ENCODE peak calls at places on chromosomes 7 and 10, in ten cellular contexts. N, G, E, L, V, H, A, J, W and D are unnamed samples.

GRCh38 chr10:68550747-68551411 is 9.3 kb upstream of the TET1 start:
- DNase-seq in N (peak), G (peak), E (peak), L (peak), V (peak), H (no peak), A (peak), J (peak), W (peak), D (peak)

GRCh38 chr7:149787428-149788299 is 14.3 kb upstream of the ZNF467 start:
- DNase-seq in N (no peak), G (no peak), E (no peak), L (no peak), V (no peak), H (no peak), A (no peak), J (peak), W (no peak), D (no peak)

GRCh38 chr10:48627984-48628609 is 23.2 kb upstream of the ARHGAP22 start:
- DNase-seq in N (no peak), G (no peak), E (no peak), L (peak), V (no peak), H (no peak), A (no peak), J (no peak), W (no peak), D (no peak)

GRCh38 chr7:151825711-151826110 is 51.2 kb downstream of the PRKAG2 start:
- DNase-seq in N (no peak), G (no peak), E (no peak), L (no peak), V (no peak), H (no peak), A (no peak), J (no peak), W (no peak), D (no peak)

GRCh38 chr7:74203157-74203556 is 6.6 kb upstream of the LAT2 start:
- DNase-seq in N (no peak), G (no peak), E (no peak), L (no peak), V (peak), H (no peak), A (peak), J (peak), W (peak), D (no peak)

GRCh38 chr7:116525298-116525912 is 569 bp downstream of the CAV1 start:
- DNase-seq in N (peak), G (peak), E (no peak), L (no peak), V (no peak), H (no peak), A (peak), J (peak), W (no peak), D (peak)

GRCh38 chr7:50317697-50318640 is 13.5 kb downstream of the IKZF1 start:
- DNase-seq in N (no peak), G (no peak), E (no peak), L (no peak), V (no peak), H (no peak), A (no peak), J (no peak), W (no peak), D (no peak)

GRCh38 chr7:139714163-139714901 is 63.5 kb downstream of the HIPK2 start:
- DNase-seq in N (no peak), G (no peak), E (no peak), L (no peak), V (no peak), H (no peak), A (peak), J (no peak), W (no peak), D (peak)

GRCh38 chr7:106868364-106868763 is 3.3 kb downstream of the PIK3CG start:
- DNase-seq in N (no peak), G (no peak), E (no peak), L (no peak), V (no peak), H (no peak), A (no peak), J (no peak), W (no peak), D (no peak)

GRCh38 chr10:6176691-6177231 is 26.0 kb upstream of the PFKFB3 start:
- DNase-seq in N (no peak), G (no peak), E (no peak), L (no peak), V (no peak), H (no peak), A (no peak), J (no peak), W (no peak), D (no peak)

GRCh38 chr7:30003098-30003497 is 13.5 kb upstream of the SCRN1 start:
- DNase-seq in N (no peak), G (no peak), E (no peak), L (no peak), V (no peak), H (no peak), A (no peak), J (no peak), W (no peak), D (no peak)

GRCh38 chr7:86598721-86599120 is 45.0 kb upstream of the GRM3 start:
- DNase-seq in N (no peak), G (no peak), E (no peak), L (no peak), V (no peak), H (no peak), A (no peak), J (no peak), W (no peak), D (no peak)

GRCh38 chr7:155470686-155471638 is 13.0 kb downstream of the EN2 start:
- DNase-seq in N (no peak), G (no peak), E (no peak), L (no peak), V (no peak), H (no peak), A (no peak), J (no peak), W (no peak), D (no peak)

DNA sequence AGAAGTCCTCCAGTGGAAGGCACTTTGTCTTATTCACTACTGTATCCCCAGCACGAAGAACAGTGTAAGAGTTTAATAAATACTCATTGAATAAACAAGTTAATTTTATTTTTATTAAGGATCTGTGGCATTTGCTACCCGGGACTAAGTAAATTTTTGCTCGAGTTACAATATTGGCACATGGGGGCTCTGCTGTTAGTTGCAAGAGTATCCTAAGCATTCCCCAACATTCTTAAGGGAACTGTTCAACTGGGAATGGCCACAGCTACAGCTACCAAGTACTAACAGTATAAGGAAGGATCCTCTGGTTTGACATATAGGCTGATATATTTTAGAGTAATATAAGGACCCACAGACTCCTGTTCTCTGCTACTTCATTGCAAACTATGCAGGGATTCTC is 8.7 kb upstream of the LRRTM3 start:
- DNase-seq in N (no peak), G (no peak), E (no peak), L (no peak), V (no peak), H (no peak), A (no peak), J (peak), W (no peak), D (no peak)
- TF ChIP-seq CTCF in N (peak), G (no peak), E (no peak), L (no peak), V (no peak), H (peak), A (no peak), J (no peak), W (no peak), D (no peak)

DNA sequence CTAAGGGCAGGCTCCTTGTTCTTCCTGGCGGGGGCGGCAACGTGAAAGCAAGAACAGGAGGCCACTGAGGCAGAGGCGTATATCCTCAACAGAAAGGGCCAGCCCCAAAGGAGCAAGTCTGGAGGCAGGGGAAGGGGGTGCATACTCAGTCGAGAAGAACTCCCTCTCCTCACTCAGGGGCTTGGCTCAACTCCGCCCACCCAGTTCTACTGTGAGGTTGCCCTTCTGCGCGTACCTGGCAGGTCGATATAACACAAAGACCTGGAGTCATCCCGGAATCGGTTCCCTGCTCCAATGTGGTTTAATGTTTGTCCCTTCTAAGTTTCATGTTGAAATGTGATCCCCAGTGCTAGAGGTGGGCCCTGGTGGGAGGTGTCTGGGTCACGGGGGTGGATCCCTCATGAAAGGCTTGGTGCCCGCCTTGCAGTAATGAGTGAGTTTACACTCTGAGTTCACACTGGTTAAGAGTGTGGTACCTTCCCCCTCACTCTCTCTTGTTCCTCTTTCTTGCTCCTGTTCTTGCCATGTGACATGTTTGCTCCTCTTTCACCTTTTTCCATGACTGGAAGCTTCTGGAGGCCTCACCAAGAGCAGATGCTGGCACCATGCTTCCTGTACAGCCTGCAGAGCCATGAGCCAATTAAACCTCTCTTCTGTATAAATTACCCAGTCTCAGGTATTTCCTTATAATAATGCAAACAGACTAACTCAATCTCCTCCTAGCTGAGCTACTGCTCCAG is 32.6 kb downstream of the GSDME start:
- DNase-seq in N (no peak), G (no peak), E (no peak), L (no peak), V (no peak), H (peak), A (no peak), J (no peak), W (no peak), D (no peak)
- TF ChIP-seq CTCF in N (no peak), G (no peak), E (no peak), L (no peak), V (no peak), H (no peak), A (no peak), J (no peak), W (no peak), D (no peak)

DNA sequence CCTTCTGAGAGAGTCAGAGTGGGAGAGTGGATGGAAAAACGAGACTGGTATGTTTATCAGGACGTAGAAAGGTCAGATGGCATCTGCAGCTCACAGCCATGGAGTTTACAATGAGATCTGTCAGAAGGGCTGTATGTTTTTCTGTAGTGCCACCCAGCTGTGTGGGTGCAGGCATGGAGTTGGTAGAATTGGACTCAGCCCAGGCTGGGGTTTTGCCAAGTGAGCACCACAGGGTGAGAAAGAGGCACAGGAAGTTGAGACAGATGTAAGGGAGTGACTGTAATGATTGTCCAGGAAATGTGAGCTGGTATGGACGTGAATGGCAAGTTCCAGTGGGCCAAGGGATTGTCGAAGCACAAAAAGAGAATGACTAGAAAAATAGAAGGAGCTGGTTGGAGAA is 9.1 kb upstream of the ZYX start:
- DNase-seq in N (no peak), G (no peak), E (no peak), L (no peak), V (no peak), H (no peak), A (no peak), J (peak), W (no peak), D (no peak)
- TF ChIP-seq CTCF in N (no peak), G (no peak), E (no peak), L (no peak), V (no peak), H (no peak), A (no peak), J (no peak), W (no peak), D (no peak)

DNA sequence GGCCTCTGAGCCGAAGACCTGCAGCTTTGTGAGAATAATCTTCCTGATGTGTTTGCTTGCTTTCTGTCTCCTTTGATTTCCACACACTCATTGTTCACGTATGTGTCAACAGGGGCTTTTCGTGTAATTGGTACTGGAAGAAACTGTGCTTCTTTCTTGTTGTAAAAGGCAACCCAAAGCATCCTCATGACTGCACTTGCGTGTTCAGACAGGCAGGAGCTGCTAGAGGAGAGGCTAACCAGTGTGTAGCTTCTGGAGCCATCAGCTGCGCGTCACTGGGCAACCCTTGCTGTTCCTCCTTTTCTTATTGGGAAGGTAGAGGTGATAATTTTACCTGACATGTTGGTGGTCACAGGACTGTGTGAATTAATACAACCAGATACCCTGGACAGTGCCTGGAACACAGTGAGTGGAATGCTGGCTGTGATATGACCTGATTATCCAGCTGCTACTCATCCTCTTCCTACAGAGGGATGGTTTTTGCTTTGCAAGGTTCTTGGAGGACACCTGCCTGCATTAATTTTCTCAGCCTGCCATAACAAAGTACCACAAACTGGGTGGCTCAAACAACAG is 213.0 kb downstream of the ABCA13 start:
- DNase-seq in N (no peak), G (no peak), E (no peak), L (no peak), V (no peak), H (no peak), A (no peak), J (no peak), W (no peak), D (no peak)
- TF ChIP-seq CTCF in N (no peak), G (no peak), E (no peak), L (no peak), V (peak), H (no peak), A (no peak), J (no peak), W (no peak), D (no peak)